ENCODE peak calls at places on chromosomes 12 and 14, in seven cellular contexts. T is HEK293T; O is HTR-8/SVneo; H is IMR-90; Q is HFFc6; K is iris pigment epithelial cell; E is activated T-cell treated with anti-CD3 and anti-CD28 coated beads, Interleukin-2, amount 50 U/mL, for 4 hours. U is an unnamed sample.

GRCh38 chr12:19848426-19848825 is 409.1 kb downstream of the AEBP2 start:
- DNase-seq in T (no peak), O (no peak), H (no peak), Q (no peak), K (no peak), E (no peak), U (no peak)

GRCh38 chr12:127657036-127657435 is 609.9 kb upstream of the TMEM132C start:
- DNase-seq in T (no peak), O (no peak), H (no peak), Q (peak; percentile 48), K (no peak), E (no peak), U (no peak)

GRCh38 chr14:57390806-57391562 is 598 bp downstream of the NAA30 start:
- DNase-seq in T (peak; percentile 40), O (peak; percentile 60), H (peak; percentile 14), Q (no peak), K (peak; percentile 30), E (peak; percentile 11), U (peak; percentile 53)

GRCh38 chr14:33692762-33693161 is 258.1 kb downstream of the EGLN3 start:
- DNase-seq in T (no peak), O (peak; percentile 17), H (peak; percentile 24), Q (peak; percentile 89), K (peak; percentile 90), E (no peak), U (no peak)

GRCh38 chr14:58298880-58299664 is 717 bp downstream of the ARID4A start:
- DNase-seq in T (peak; percentile 23), O (peak; percentile 48), H (no peak), Q (no peak), K (peak; percentile 19), E (peak; percentile 14), U (peak; percentile 20)

GRCh38 chr14:64968167-64968566 is 4.0 kb downstream of the RAB15 start:
- DNase-seq in T (no peak), O (no peak), H (no peak), Q (no peak), K (no peak), E (no peak), U (no peak)

GRCh38 chr14:24425704-24426103 is 3.8 kb downstream of the CBLN3 start:
- DNase-seq in T (no peak), O (no peak), H (peak; percentile 83), Q (peak; percentile 75), K (peak; percentile 92), E (no peak), U (peak; percentile 85)

GRCh38 chr12:19428261-19428660 is 11.0 kb upstream of the AEBP2 start:
- DNase-seq in T (no peak), O (no peak), H (no peak), Q (no peak), K (peak; percentile 74), E (no peak), U (no peak)

GRCh38 chr12:110906516-110906915 is 13.9 kb downstream of the MYL2 start:
- DNase-seq in T (no peak), O (no peak), H (no peak), Q (no peak), K (no peak), E (no peak), U (no peak)

GRCh38 chr12:118237908-118238307 is 102.0 kb downstream of the PEBP1 start:
- DNase-seq in T (no peak), O (no peak), H (peak; percentile 72), Q (peak; percentile 48), K (peak; percentile 86), E (no peak), U (no peak)

GRCh38 chr12:100859063-100859627 is 64.6 kb downstream of the ANO4 start:
- DNase-seq in T (no peak), O (no peak), H (no peak), Q (no peak), K (no peak), E (no peak), U (no peak)

U was measured in small intestine.